ENCODE peak calls at places on chromosomes 11 and 22, in four cellular contexts. L is H9, K is H1, A is mesendoderm. R is an unnamed sample.

GRCh38 chr11:235180-235997 is 753 bp downstream of the SIRT3 start:
- DNase-seq in K (no peak), L (no peak), A (no peak), R (peak; percentile 32)

GRCh38 chr11:2293396-2294339 is 8.1 kb downstream of the C11orf21 start:
- DNase-seq in A (no peak), L (peak; percentile 45), K (no peak), R (no peak)

GRCh38 chr11:46332568-46333128 is 14.6 kb upstream of the DGKZ start:
- DNase-seq in A (no peak), L (peak; percentile 53), K (no peak), R (no peak)

GRCh38 chr11:65321828-65322495 is 7.3 kb downstream of the CDC42EP2 start:
- DNase-seq in K (no peak), A (no peak), L (no peak), R (no peak)

GRCh38 chr11:65920035-65920802 is 993 bp downstream of the DRAP1 start:
- DNase-seq in K (no peak), L (no peak), A (no peak), R (no peak)

GRCh38 chr22:42957544-42957943 is 57.4 kb downstream of the PACSIN2 start:
- DNase-seq in L (no peak), A (no peak), K (no peak), R (no peak)

GRCh38 chr11:4539603-4540219 is 5.3 kb upstream of the OR52M1 start:
- DNase-seq in K (no peak), L (peak; percentile 39), A (peak; percentile 42), R (peak; percentile 29)

GRCh38 chr11:27239305-27239942 is 123.6 kb downstream of the CCDC34 start:
- DNase-seq in K (no peak), A (no peak), L (no peak), R (peak; percentile 62)

GRCh38 chr22:45442120-45442519 is 28.6 kb downstream of the RIBC2 start:
- DNase-seq in A (no peak), K (no peak), L (no peak), R (peak; percentile 31)

GRCh38 chr11:67699521-67699920 is 25.1 kb upstream of the ALDH3B2 start:
- DNase-seq in K (no peak), L (no peak), A (no peak), R (peak; percentile 32)

GRCh38 chr11:75731095-75731494 is 13.5 kb downstream of the MOGAT2 start:
- DNase-seq in A (no peak), L (no peak), K (no peak), R (no peak)

GRCh38 chr11:13691296-13691899 is 22.9 kb downstream of the FAR1 start:
- DNase-seq in K (no peak), L (no peak), A (no peak), R (no peak)

GRCh38 chr22:48872271-48873260 is 955.1 kb downstream of the BRD1 start:
- DNase-seq in K (no peak), A (no peak), L (no peak), R (no peak)

GRCh38 chr11:118870396-118871343 is 13.0 kb upstream of the CXCR5 start:
- DNase-seq in A (peak; percentile 35), L (no peak), K (no peak), R (peak; percentile 13)

GRCh38 chr22:48276933-48277867 is 1514.8 kb downstream of the TBC1D22A start:
- DNase-seq in L (no peak), K (no peak), A (no peak), R (no peak)

GRCh38 chr11:61077936-61078335 is 24.4 kb upstream of the CD5 start:
- DNase-seq in A (no peak), L (no peak), K (no peak), R (no peak)

GRCh38 chr22:19062139-19062789 is 59.9 kb downstream of the DGCR2 start:
- DNase-seq in A (no peak), K (no peak), L (no peak), R (peak; percentile 23)

GRCh38 chr22:41524283-41524682 is 20.0 kb downstream of the POLR3H start:
- DNase-seq in L (no peak), K (no peak), A (no peak), R (peak; percentile 78)

GRCh38 chr22:50267591-50268390 is 2.4 kb downstream of the MAPK11 start:
- DNase-seq in A (no peak), L (peak; percentile 69), K (no peak), R (peak; percentile 38)

GRCh38 chr11:21511835-21512440 is 680.9 kb upstream of the ANO5 start:
- DNase-seq in K (peak; percentile 71), A (peak; percentile 87), L (peak; percentile 84), R (no peak)

GRCh38 chr11:94283678-94284077 is 20.7 kb upstream of the IZUMO1R start:
- DNase-seq in A (no peak), L (no peak), K (no peak), R (no peak)

DNA sequence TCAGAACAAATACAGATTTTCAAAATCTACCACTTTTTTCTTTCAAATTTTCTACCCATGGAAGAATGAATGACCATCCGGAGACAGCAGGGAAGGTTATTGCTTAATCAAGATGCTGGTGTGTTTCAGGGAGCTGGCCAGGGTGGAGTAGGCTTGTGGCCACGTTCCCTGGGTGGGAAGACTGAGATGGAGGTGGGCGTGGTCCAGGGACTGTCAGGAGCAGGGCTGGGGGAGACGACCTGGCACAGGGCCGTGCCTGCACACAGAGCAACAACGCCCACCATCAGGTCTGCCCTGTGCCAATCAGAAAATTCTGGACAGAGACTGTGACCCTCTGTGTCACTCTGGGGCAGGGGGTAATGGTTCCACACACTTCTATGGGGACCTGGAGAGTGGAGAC is 7.1 kb upstream of the APOBEC3H start:
- DNase-seq in L (no peak), K (no peak), A (no peak), R (no peak)
- H4K5ac ChIP-seq in L (no peak overlapping the region), K (no peak overlapping the region), A (no peak overlapping the region), R (no peak overlapping the region)

DNA sequence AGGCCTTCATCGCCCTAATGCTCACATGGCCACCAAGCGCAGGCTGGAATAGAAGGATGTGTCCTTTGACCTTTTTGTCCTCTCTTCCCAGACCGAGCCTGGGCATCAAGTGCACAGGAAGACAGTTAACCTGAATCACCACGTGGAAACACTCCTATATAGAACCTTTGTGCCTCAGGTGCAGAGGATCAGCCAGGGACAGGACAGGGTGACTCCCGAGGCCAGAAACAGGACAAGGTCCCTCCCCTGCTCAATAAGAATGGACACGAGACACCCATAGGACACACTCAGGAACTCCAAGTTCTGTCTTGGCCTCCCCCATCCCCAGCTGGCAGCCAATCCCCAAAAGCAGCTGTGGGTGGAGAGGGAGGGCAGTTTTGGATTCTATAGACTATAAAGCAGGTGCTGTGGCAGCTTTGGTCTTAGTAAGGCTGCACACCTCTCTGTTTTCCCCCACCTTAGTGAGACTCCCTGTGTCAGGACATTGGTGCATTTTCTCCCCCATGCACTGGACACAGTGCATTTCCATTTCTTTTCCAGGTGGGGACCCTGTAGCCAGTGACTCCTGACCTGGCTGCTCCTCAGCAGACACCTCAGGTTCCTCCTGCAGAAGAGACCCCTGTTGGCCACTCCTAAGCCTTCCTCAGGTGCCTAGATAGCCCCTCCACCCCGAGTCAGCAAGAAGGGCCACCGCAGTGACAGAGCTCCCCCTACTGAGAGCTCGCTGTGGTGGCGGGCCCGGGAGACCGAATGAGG is 43.6 kb upstream of the POU2AF1 start:
- DNase-seq in K (peak; percentile 56), A (peak; percentile 90), L (peak; percentile 88), R (peak; percentile 26)
- H4K5ac ChIP-seq in K (no peak overlapping the region), A (no peak overlapping the region), L (no peak overlapping the region), R (no peak overlapping the region)

GRCh38 chr11:72927380-72927779 is 113.2 kb downstream of the ATG16L2 start:
- DNase-seq in K (no peak), L (no peak), A (no peak), R (no peak)

GRCh38 chr11:72926076-72926475 is 111.9 kb downstream of the ATG16L2 start:
- DNase-seq in K (no peak), A (no peak), L (no peak), R (no peak)

GRCh38 chr11:72930011-72930410 is 115.8 kb downstream of the ATG16L2 start:
- DNase-seq in A (peak; percentile 48), L (no peak), K (no peak), R (peak; percentile 59)

GRCh38 chr11:72924568-72925190 is 110.5 kb downstream of the ATG16L2 start:
- DNase-seq in L (no peak), K (no peak), A (peak; percentile 7), R (peak; percentile 57)

DNA sequence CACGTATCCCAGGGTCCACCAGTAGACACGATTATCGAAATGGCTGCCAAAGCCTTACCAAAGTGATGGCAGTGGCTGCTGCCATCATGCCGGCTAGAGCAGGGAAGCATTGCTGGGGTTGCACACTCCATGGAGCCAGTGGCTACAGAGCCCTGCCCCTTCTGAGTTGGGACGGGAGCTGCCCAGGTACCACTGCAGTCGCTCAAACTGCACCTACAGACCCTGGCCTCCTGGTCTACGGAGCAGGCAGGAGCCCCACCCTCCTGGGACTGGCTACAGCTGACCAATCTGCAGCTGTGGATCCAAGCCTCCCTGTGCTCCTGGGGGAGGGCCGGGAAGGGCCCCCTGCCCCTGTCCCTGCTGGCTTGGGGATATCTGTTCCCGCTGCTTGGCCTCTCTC is 111.4 kb downstream of the ATG16L2 start:
- DNase-seq in K (no peak), L (no peak), A (no peak), R (no peak)
- H4K5ac ChIP-seq in K (no peak overlapping the region), L (no peak overlapping the region), A (no peak overlapping the region), R (no peak overlapping the region)

GRCh38 chr11:37695283-37695682 is 1097.2 kb upstream of the RAG2 start:
- DNase-seq in A (peak; percentile 4), L (no peak), K (no peak), R (no peak)
- H4K5ac ChIP-seq in A (no peak overlapping the region), L (no peak overlapping the region), K (no peak overlapping the region), R (no peak overlapping the region)

DNA sequence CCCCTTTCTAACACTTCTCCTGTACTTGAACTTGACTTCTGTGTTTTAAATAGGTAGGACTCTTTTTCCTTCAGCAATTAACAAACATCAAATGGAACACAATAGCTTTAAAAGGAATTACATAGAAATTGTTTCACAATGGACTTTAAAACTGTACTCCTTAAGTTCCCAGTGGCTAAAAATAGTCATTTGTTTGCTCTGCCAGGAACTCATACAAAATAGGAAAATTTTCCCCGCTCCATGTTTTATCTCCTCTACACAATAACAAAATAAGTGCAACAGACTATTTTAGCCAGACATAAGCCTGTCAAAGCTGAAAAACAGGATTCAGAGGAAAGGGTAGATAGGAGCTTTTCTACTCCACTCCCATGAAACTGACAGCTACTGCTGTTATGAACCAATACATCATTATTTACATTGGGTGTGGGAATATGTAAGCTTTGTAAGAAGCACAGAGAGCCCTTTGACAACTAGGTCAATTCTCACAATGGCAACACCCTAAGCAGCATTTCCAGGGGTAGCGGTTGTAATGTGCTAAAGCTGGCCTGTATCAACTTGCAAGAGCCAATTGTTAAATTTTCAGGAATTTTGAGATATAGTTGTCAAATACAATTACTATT is 90.0 kb downstream of the STK33 start:
- DNase-seq in K (no peak), L (no peak), A (no peak), R (no peak)
- H4K5ac ChIP-seq in K (no peak overlapping the region), L (no peak overlapping the region), A (no peak overlapping the region), R (no peak overlapping the region)

R was measured in IMR-90.